ENCODE peak calls at places on chromosome 21, in five cellular contexts. One of them, this sample, is unnamed.
A peak's percentile ranks its signal among the peaks of the same experiment; 100 is the strongest.

GRCh38 chr21:46171996-46172862 is 12.0 kb downstream of the SPATC1L start:
- DNase-seq in AG08395: no peak
- DNase-seq in naive thymus-derived CD8-positive, alpha-beta T cell: no peak
- DNase-seq in PC-3: no peak
- DNase-seq in caudate nucleus: no peak
- DNase-seq in this sample: no peak

GRCh38 chr21:28436286-28436932 is 556.3 kb downstream of the LTN1 start:
- DNase-seq in AG08395: peak; percentile 25
- DNase-seq in naive thymus-derived CD8-positive, alpha-beta T cell: no peak
- DNase-seq in PC-3: peak; percentile 79
- DNase-seq in caudate nucleus: no peak
- DNase-seq in this sample: no peak

GRCh38 chr21:25578070-25578961 is 29.0 kb downstream of the MRPL39 start:
- DNase-seq in AG08395: no peak
- DNase-seq in naive thymus-derived CD8-positive, alpha-beta T cell: no peak
- DNase-seq in PC-3: no peak
- DNase-seq in caudate nucleus: no peak
- DNase-seq in this sample: no peak

GRCh38 chr21:42609806-42610205 is 43.6 kb upstream of the PDE9A start:
- DNase-seq in AG08395: no peak
- DNase-seq in naive thymus-derived CD8-positive, alpha-beta T cell: peak; percentile 19
- DNase-seq in PC-3: no peak
- DNase-seq in caudate nucleus: no peak
- DNase-seq in this sample: no peak

GRCh38 chr21:43810505-43811261 is 21.3 kb downstream of the RRP1 start:
- DNase-seq in AG08395: peak; percentile 93
- DNase-seq in naive thymus-derived CD8-positive, alpha-beta T cell: peak; percentile 80
- DNase-seq in PC-3: peak; percentile 88
- DNase-seq in caudate nucleus: peak; percentile 48
- DNase-seq in this sample: peak; percentile 84

GRCh38 chr21:37565530-37566223 is 199.1 kb downstream of the DYRK1A start:
- DNase-seq in AG08395: peak; percentile 36
- DNase-seq in naive thymus-derived CD8-positive, alpha-beta T cell: no peak
- DNase-seq in PC-3: no peak
- DNase-seq in caudate nucleus: no peak
- DNase-seq in this sample: no peak

GRCh38 chr21:46145840-46146691 is 9.3 kb downstream of the FTCD start:
- DNase-seq in AG08395: no peak
- DNase-seq in naive thymus-derived CD8-positive, alpha-beta T cell: no peak
- DNase-seq in PC-3: no peak
- DNase-seq in caudate nucleus: no peak
- DNase-seq in this sample: no peak

GRCh38 chr21:26782754-26783153 is 62.5 kb downstream of the ADAMTS1 start:
- DNase-seq in AG08395: no peak
- DNase-seq in naive thymus-derived CD8-positive, alpha-beta T cell: no peak
- DNase-seq in PC-3: no peak
- DNase-seq in caudate nucleus: no peak
- DNase-seq in this sample: no peak

GRCh38 chr21:41425954-41426655 is at the start of gene MX1:
- DNase-seq in AG08395: peak; percentile 26
- DNase-seq in naive thymus-derived CD8-positive, alpha-beta T cell: peak; percentile 85
- DNase-seq in PC-3: peak; percentile 55
- DNase-seq in caudate nucleus: no peak
- DNase-seq in this sample: peak; percentile 82

GRCh38 chr21:35390013-35390776 is 341.1 kb upstream of the RUNX1 start:
- DNase-seq in AG08395: peak; percentile 58
- DNase-seq in naive thymus-derived CD8-positive, alpha-beta T cell: no peak
- DNase-seq in PC-3: peak; percentile 50
- DNase-seq in caudate nucleus: no peak
- DNase-seq in this sample: no peak

GRCh38 chr21:26140185-26140584 is 30.4 kb downstream of the APP start:
- DNase-seq in AG08395: peak; percentile 76
- DNase-seq in naive thymus-derived CD8-positive, alpha-beta T cell: no peak
- DNase-seq in PC-3: peak; percentile 98
- DNase-seq in caudate nucleus: no peak
- DNase-seq in this sample: no peak

GRCh38 chr21:34885636-34886553 is 163.2 kb downstream of the RUNX1 start:
- DNase-seq in AG08395: no peak
- DNase-seq in naive thymus-derived CD8-positive, alpha-beta T cell: no peak
- DNase-seq in PC-3: peak; percentile 42
- DNase-seq in caudate nucleus: no peak
- DNase-seq in this sample: no peak

GRCh38 chr21:17428484-17428869 is 84.4 kb upstream of the CXADR start:
- DNase-seq in AG08395: no peak
- DNase-seq in naive thymus-derived CD8-positive, alpha-beta T cell: no peak
- DNase-seq in PC-3: no peak
- DNase-seq in caudate nucleus: no peak
- DNase-seq in this sample: no peak

GRCh38 chr21:38354231-38354630 is 97.4 kb downstream of the KCNJ15 start:
- DNase-seq in AG08395: no peak
- DNase-seq in naive thymus-derived CD8-positive, alpha-beta T cell: no peak
- DNase-seq in PC-3: no peak
- DNase-seq in caudate nucleus: no peak
- DNase-seq in this sample: no peak

GRCh38 chr21:33025106-33025470 is 647 bp upstream of the OLIG2 start:
- DNase-seq in AG08395: no peak
- DNase-seq in naive thymus-derived CD8-positive, alpha-beta T cell: no peak
- DNase-seq in PC-3: no peak
- DNase-seq in caudate nucleus: no peak
- DNase-seq in this sample: no peak

GRCh38 chr21:44065428-44065827 is 41.8 kb upstream of the PWP2 start:
- DNase-seq in AG08395: no peak
- DNase-seq in naive thymus-derived CD8-positive, alpha-beta T cell: peak; percentile 93
- DNase-seq in PC-3: no peak
- DNase-seq in caudate nucleus: no peak
- DNase-seq in this sample: peak; percentile 24

GRCh38 chr21:43276811-43277210 is 108.0 kb downstream of the CRYAA start:
- DNase-seq in AG08395: no peak
- DNase-seq in naive thymus-derived CD8-positive, alpha-beta T cell: no peak
- DNase-seq in PC-3: no peak
- DNase-seq in caudate nucleus: no peak
- DNase-seq in this sample: no peak

GRCh38 chr21:42171091-42172053 is 47.6 kb upstream of the ABCG1 start:
- DNase-seq in AG08395: peak; percentile 2
- DNase-seq in naive thymus-derived CD8-positive, alpha-beta T cell: no peak
- DNase-seq in PC-3: peak; percentile 77
- DNase-seq in caudate nucleus: no peak
- DNase-seq in this sample: no peak

GRCh38 chr21:42941696-42942085 is 16.3 kb upstream of the ERVH48-1 start:
- DNase-seq in AG08395: no peak
- DNase-seq in naive thymus-derived CD8-positive, alpha-beta T cell: no peak
- DNase-seq in PC-3: peak; percentile 69
- DNase-seq in caudate nucleus: no peak
- DNase-seq in this sample: no peak

GRCh38 chr21:42302292-42302650 is 12.9 kb downstream of the TFF3 start:
- DNase-seq in AG08395: no peak
- DNase-seq in naive thymus-derived CD8-positive, alpha-beta T cell: no peak
- DNase-seq in PC-3: no peak
- DNase-seq in caudate nucleus: no peak
- DNase-seq in this sample: no peak

GRCh38 chr21:37868896-37869295 is 47.4 kb downstream of the KCNJ6 start:
- DNase-seq in AG08395: peak; percentile 81
- DNase-seq in naive thymus-derived CD8-positive, alpha-beta T cell: no peak
- DNase-seq in PC-3: peak; percentile 36
- DNase-seq in caudate nucleus: no peak
- DNase-seq in this sample: no peak

GRCh38 chr21:38773108-38774061 is 32.3 kb upstream of the ETS2 start:
- DNase-seq in AG08395: peak; percentile 82
- DNase-seq in naive thymus-derived CD8-positive, alpha-beta T cell: no peak
- DNase-seq in PC-3: peak; percentile 95
- DNase-seq in caudate nucleus: no peak
- DNase-seq in this sample: no peak

GRCh38 chr21:43302356-43302700 is 124.6 kb downstream of the SIK1 start:
- DNase-seq in AG08395: no peak
- DNase-seq in naive thymus-derived CD8-positive, alpha-beta T cell: no peak
- DNase-seq in PC-3: no peak
- DNase-seq in caudate nucleus: no peak
- DNase-seq in this sample: no peak

GRCh38 chr21:35428489-35428888 is 379.4 kb upstream of the RUNX1 start:
- DNase-seq in AG08395: peak; percentile 6
- DNase-seq in naive thymus-derived CD8-positive, alpha-beta T cell: peak; percentile 54
- DNase-seq in PC-3: no peak
- DNase-seq in caudate nucleus: no peak
- DNase-seq in this sample: no peak

GRCh38 chr21:34037446-34037845 is 35.9 kb upstream of the MRPS6 start:
- DNase-seq in AG08395: peak; percentile 26
- DNase-seq in naive thymus-derived CD8-positive, alpha-beta T cell: no peak
- DNase-seq in PC-3: peak; percentile 67
- DNase-seq in caudate nucleus: no peak
- DNase-seq in this sample: no peak

GRCh38 chr21:45378258-45378966 is 26.6 kb upstream of the COL18A1 start:
- DNase-seq in AG08395: peak; percentile 71
- DNase-seq in naive thymus-derived CD8-positive, alpha-beta T cell: no peak
- DNase-seq in PC-3: peak; percentile 13
- DNase-seq in caudate nucleus: no peak
- DNase-seq in this sample: no peak

GRCh38 chr21:42672699-42673458 is 19.5 kb downstream of the PDE9A start:
- DNase-seq in AG08395: no peak
- DNase-seq in naive thymus-derived CD8-positive, alpha-beta T cell: no peak
- DNase-seq in PC-3: peak; percentile 90
- DNase-seq in caudate nucleus: no peak
- DNase-seq in this sample: no peak

GRCh38 chr21:15730484-15731242 is 881 bp downstream of the USP25 start:
- DNase-seq in AG08395: no peak
- DNase-seq in naive thymus-derived CD8-positive, alpha-beta T cell: no peak
- DNase-seq in PC-3: peak; percentile 25
- DNase-seq in caudate nucleus: no peak
- DNase-seq in this sample: peak; percentile 35

GRCh38 chr21:15301014-15301413 is 236.2 kb upstream of the NRIP1 start:
- DNase-seq in AG08395: no peak
- DNase-seq in naive thymus-derived CD8-positive, alpha-beta T cell: no peak
- DNase-seq in PC-3: no peak
- DNase-seq in caudate nucleus: no peak
- DNase-seq in this sample: no peak

GRCh38 chr21:46057111-46057709 is 40.7 kb upstream of the COL6A2 start:
- DNase-seq in AG08395: no peak
- DNase-seq in naive thymus-derived CD8-positive, alpha-beta T cell: peak; percentile 42
- DNase-seq in PC-3: no peak
- DNase-seq in caudate nucleus: no peak
- DNase-seq in this sample: no peak